ENCODE peak calls at places on chromosomes 7 and 10, in five cellular contexts. One of them, this sample, is unnamed.

GRCh38 chr10:124091646-124092269 is 1.6 kb downstream of the CHST15 start:
- DNase-seq in astrocyte: no peak
- DNase-seq in A549: no peak
- DNase-seq in AG04449: no peak
- DNase-seq in astrocyte of the cerebellum: no peak
- DNase-seq in this sample: no peak

GRCh38 chr10:8513155-8514147 is 459.0 kb downstream of the GATA3 start:
- DNase-seq in astrocyte: no peak
- DNase-seq in A549: no peak
- DNase-seq in AG04449: no peak
- DNase-seq in astrocyte of the cerebellum: no peak
- DNase-seq in this sample: no peak

GRCh38 chr10:58291538-58292174 is 22.7 kb downstream of the CISD1 start:
- DNase-seq in AG04449: no peak
- DNase-seq in A549: peak
- DNase-seq in astrocyte of the cerebellum: peak
- DNase-seq in astrocyte: peak
- DNase-seq in this sample: no peak

GRCh38 chr7:7921830-7922229 is 46.8 kb upstream of the GLCCI1 start:
- DNase-seq in A549: no peak
- DNase-seq in AG04449: no peak
- DNase-seq in astrocyte of the cerebellum: no peak
- DNase-seq in astrocyte: no peak
- DNase-seq in this sample: no peak

GRCh38 chr10:114776908-114777307 is 44.7 kb upstream of the FHIP2A start:
- DNase-seq in A549: no peak
- DNase-seq in AG04449: no peak
- DNase-seq in astrocyte: no peak
- DNase-seq in astrocyte of the cerebellum: no peak
- DNase-seq in this sample: no peak

GRCh38 chr7:129098409-129099084 is 43.6 kb upstream of the TNPO3 start:
- DNase-seq in AG04449: no peak
- DNase-seq in A549: no peak
- DNase-seq in astrocyte of the cerebellum: no peak
- DNase-seq in astrocyte: no peak
- DNase-seq in this sample: no peak

GRCh38 chr7:44767912-44768662 is 19.4 kb downstream of the ZMIZ2 start:
- DNase-seq in AG04449: no peak
- DNase-seq in astrocyte: no peak
- DNase-seq in A549: no peak
- DNase-seq in astrocyte of the cerebellum: no peak
- DNase-seq in this sample: no peak

GRCh38 chr10:15136960-15137359 is 31.5 kb downstream of the NMT2 start:
- DNase-seq in astrocyte of the cerebellum: no peak
- DNase-seq in A549: no peak
- DNase-seq in astrocyte: no peak
- DNase-seq in AG04449: no peak
- DNase-seq in this sample: no peak

GRCh38 chr7:55546826-55547225 is 25.5 kb downstream of the VOPP1 start:
- DNase-seq in AG04449: peak
- DNase-seq in A549: peak
- DNase-seq in astrocyte: peak
- DNase-seq in astrocyte of the cerebellum: peak
- DNase-seq in this sample: peak

GRCh38 chr10:124517466-124517865 is 55.8 kb downstream of the LHPP start:
- DNase-seq in astrocyte: no peak
- DNase-seq in astrocyte of the cerebellum: no peak
- DNase-seq in A549: no peak
- DNase-seq in AG04449: no peak
- DNase-seq in this sample: no peak

DNA sequence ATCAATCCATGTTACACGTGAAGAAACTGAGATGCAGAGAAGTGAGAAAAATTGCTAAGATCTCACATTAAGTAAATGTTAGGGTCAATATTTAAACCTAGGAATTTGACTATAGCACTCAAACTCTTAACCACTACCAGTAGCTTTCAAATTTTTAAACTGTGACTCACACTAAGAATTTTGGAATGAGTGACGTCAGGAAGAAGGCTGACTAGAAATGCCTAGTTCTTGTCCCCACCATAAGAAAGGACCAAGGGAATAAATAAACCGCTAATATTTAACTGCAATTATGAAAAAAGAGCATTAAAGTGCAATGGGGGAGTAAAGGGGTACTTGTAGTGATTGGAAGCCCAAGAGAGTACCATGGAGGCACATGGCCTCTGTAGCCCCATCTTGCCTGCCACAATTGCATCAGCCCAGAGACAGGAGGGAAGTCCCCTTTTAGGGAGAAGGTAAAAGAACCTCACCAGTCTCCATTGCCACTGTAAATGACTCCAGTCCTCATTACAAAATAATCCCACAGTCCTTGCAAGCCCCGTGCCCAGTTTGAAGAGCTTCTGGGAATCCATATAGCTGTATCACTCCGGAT is 3.5 kb upstream of the AKR1B1 start:
- DNase-seq in astrocyte of the cerebellum: peak
- DNase-seq in AG04449: peak
- DNase-seq in A549: peak
- DNase-seq in astrocyte: peak
- DNase-seq in this sample: peak
- H3K4me3 ChIP-seq in astrocyte of the cerebellum: no peak
- H3K4me3 ChIP-seq in AG04449: no peak
- H3K4me3 ChIP-seq in A549: no peak
- H3K4me3 ChIP-seq in astrocyte: no peak
- H3K4me3 ChIP-seq in this sample: no peak

GRCh38 chr7:91263359-91264082 is 712 bp upstream of the FZD1 start:
- DNase-seq in astrocyte of the cerebellum: no peak
- DNase-seq in astrocyte: peak
- DNase-seq in AG04449: no peak
- DNase-seq in A549: peak
- DNase-seq in this sample: no peak
- TF ChIP-seq CTCF in astrocyte of the cerebellum: no peak
- TF ChIP-seq CTCF in astrocyte: no peak
- TF ChIP-seq CTCF in AG04449: no peak
- TF ChIP-seq CTCF in A549: no peak
- TF ChIP-seq CTCF in this sample: no peak

GRCh38 chr10:21173433-21173963 is 276.4 kb upstream of the NEBL start:
- DNase-seq in astrocyte: no peak
- DNase-seq in astrocyte of the cerebellum: no peak
- DNase-seq in AG04449: no peak
- DNase-seq in A549: no peak
- DNase-seq in this sample: no peak
- H3K4me3 ChIP-seq in astrocyte: peak
- H3K4me3 ChIP-seq in astrocyte of the cerebellum: peak
- H3K4me3 ChIP-seq in AG04449: peak
- H3K4me3 ChIP-seq in A549: peak
- H3K4me3 ChIP-seq in this sample: peak

GRCh38 chr7:51006483-51007235 is 224.0 kb upstream of the GRB10 start:
- DNase-seq in A549: no peak
- DNase-seq in AG04449: no peak
- DNase-seq in astrocyte of the cerebellum: no peak
- DNase-seq in astrocyte: no peak
- DNase-seq in this sample: no peak
- TF ChIP-seq CTCF in A549: no peak
- TF ChIP-seq CTCF in AG04449: no peak
- TF ChIP-seq CTCF in astrocyte of the cerebellum: peak
- TF ChIP-seq CTCF in astrocyte: no peak
- TF ChIP-seq CTCF in this sample: no peak

GRCh38 chr10:89252225-89252585 is 630 bp upstream of the LIPA start:
- DNase-seq in astrocyte: no peak
- DNase-seq in astrocyte of the cerebellum: no peak
- DNase-seq in AG04449: no peak
- DNase-seq in A549: no peak
- DNase-seq in this sample: no peak
- H3K4me3 ChIP-seq in astrocyte: peak
- H3K4me3 ChIP-seq in astrocyte of the cerebellum: peak
- H3K4me3 ChIP-seq in AG04449: no peak
- H3K4me3 ChIP-seq in A549: no peak
- H3K4me3 ChIP-seq in this sample: peak

GRCh38 chr10:69333205-69333604 is 54.9 kb downstream of the HK1 start:
- DNase-seq in astrocyte of the cerebellum: no peak
- DNase-seq in astrocyte: no peak
- DNase-seq in A549: no peak
- DNase-seq in AG04449: no peak
- DNase-seq in this sample: no peak
- TF ChIP-seq CTCF in astrocyte of the cerebellum: peak
- TF ChIP-seq CTCF in astrocyte: peak
- TF ChIP-seq CTCF in A549: no peak
- TF ChIP-seq CTCF in AG04449: peak
- TF ChIP-seq CTCF in this sample: peak

GRCh38 chr7:157887400-157887799 is 550.6 kb downstream of the DNAJB6 start:
- DNase-seq in AG04449: no peak
- DNase-seq in astrocyte of the cerebellum: no peak
- DNase-seq in astrocyte: no peak
- DNase-seq in A549: no peak
- DNase-seq in this sample: no peak

GRCh38 chr7:157888579-157888978 is 551.8 kb downstream of the DNAJB6 start:
- DNase-seq in astrocyte of the cerebellum: no peak
- DNase-seq in AG04449: no peak
- DNase-seq in astrocyte: no peak
- DNase-seq in A549: no peak
- DNase-seq in this sample: no peak

GRCh38 chr7:157893535-157894044 is 556.8 kb downstream of the DNAJB6 start:
- DNase-seq in astrocyte: no peak
- DNase-seq in A549: no peak
- DNase-seq in AG04449: no peak
- DNase-seq in astrocyte of the cerebellum: no peak
- DNase-seq in this sample: no peak

GRCh38 chr7:157892751-157893150 is 555.9 kb downstream of the DNAJB6 start:
- DNase-seq in A549: no peak
- DNase-seq in AG04449: no peak
- DNase-seq in astrocyte: no peak
- DNase-seq in astrocyte of the cerebellum: no peak
- DNase-seq in this sample: no peak

GRCh38 chr7:157890921-157891401 is 554.2 kb downstream of the DNAJB6 start:
- DNase-seq in astrocyte of the cerebellum: no peak
- DNase-seq in AG04449: no peak
- DNase-seq in A549: no peak
- DNase-seq in astrocyte: no peak
- DNase-seq in this sample: no peak
- H3K4me3 ChIP-seq in astrocyte of the cerebellum: no peak
- H3K4me3 ChIP-seq in AG04449: no peak
- H3K4me3 ChIP-seq in A549: no peak
- H3K4me3 ChIP-seq in astrocyte: no peak
- H3K4me3 ChIP-seq in this sample: no peak

GRCh38 chr7:151745090-151745638 is 131.8 kb downstream of the PRKAG2 start:
- DNase-seq in A549: peak
- DNase-seq in AG04449: no peak
- DNase-seq in astrocyte: peak
- DNase-seq in astrocyte of the cerebellum: peak
- DNase-seq in this sample: no peak
- TF ChIP-seq CTCF in A549: peak
- TF ChIP-seq CTCF in AG04449: peak
- TF ChIP-seq CTCF in astrocyte: peak
- TF ChIP-seq CTCF in astrocyte of the cerebellum: peak
- TF ChIP-seq CTCF in this sample: peak

DNA sequence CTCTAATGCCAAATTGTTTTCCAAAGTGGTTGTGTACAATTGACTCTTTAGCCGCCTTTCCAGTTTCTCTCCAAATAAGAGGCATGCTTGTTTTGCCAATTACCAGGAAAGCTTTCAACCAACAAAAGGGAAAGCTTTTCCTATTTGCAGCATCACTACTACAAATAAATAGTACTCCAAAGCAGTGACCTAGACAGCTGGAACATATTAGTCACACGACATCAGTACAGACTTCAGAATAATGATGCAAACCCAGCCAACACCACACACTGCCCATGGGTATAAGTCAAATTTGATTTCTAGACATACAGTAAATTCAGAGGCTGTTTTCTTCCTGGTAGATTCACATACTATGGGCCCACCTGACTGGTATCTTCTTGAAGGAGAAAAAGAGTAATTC is 29.7 kb downstream of the SGMS1 start:
- DNase-seq in astrocyte of the cerebellum: peak
- DNase-seq in astrocyte: peak
- DNase-seq in AG04449: no peak
- DNase-seq in A549: peak
- DNase-seq in this sample: no peak
- H3K4me3 ChIP-seq in astrocyte of the cerebellum: no peak
- H3K4me3 ChIP-seq in astrocyte: no peak
- H3K4me3 ChIP-seq in AG04449: no peak
- H3K4me3 ChIP-seq in A549: no peak
- H3K4me3 ChIP-seq in this sample: no peak